ENCODE peak calls at places on chromosomes 1 and 21, in four cellular contexts. R is T follicular helper cell; U is HS-27A; M is stimulated activated CD4-positive, alpha-beta T cell treated with anti-CD3 and anti-CD28 coated beads, Interleukin-4, amount 100 ng/mL, for 1 hour. D is an unnamed sample.

GRCh38 chr1:50972766-50973165 is 2.7 kb downstream of the CDKN2C start:
- DNase-seq in M (no peak), R (no peak), U (no peak), D (no peak)

GRCh38 chr1:212483154-212483505 is 50.4 kb downstream of the NENF start:
- DNase-seq in R (no peak), M (no peak), U (no peak), D (no peak)

GRCh38 chr1:89633745-89634625 is 1.1 kb downstream of the LRRC8C start:
- DNase-seq in M (peak; percentile 23), R (no peak), U (peak; percentile 26), D (no peak)

GRCh38 chr1:117657031-117657430 is 51.2 kb downstream of the TENT5C start:
- DNase-seq in R (peak; percentile 16), M (no peak), U (peak; percentile 42), D (no peak)

GRCh38 chr21:42155045-42155855 is 63.7 kb upstream of the ABCG1 start:
- DNase-seq in M (no peak), U (no peak), R (no peak), D (peak; percentile 22)

GRCh38 chr1:36814774-36815173 is 219.5 kb downstream of the GRIK3 start:
- DNase-seq in U (no peak), R (no peak), M (no peak), D (no peak)

GRCh38 chr21:26079376-26079775 is 91.2 kb downstream of the APP start:
- DNase-seq in R (no peak), M (no peak), U (peak; percentile 29), D (no peak)

GRCh38 chr21:35399706-35400105 is 350.6 kb upstream of the RUNX1 start:
- DNase-seq in U (no peak), M (no peak), R (no peak), D (no peak)

GRCh38 chr1:226100436-226101347 is 38.2 kb downstream of the H3-3A start:
- DNase-seq in R (peak; percentile 17), U (no peak), M (peak; percentile 57), D (no peak)

GRCh38 chr1:208089971-208090755 is 154.0 kb downstream of the PLXNA2 start:
- DNase-seq in M (no peak), U (no peak), R (no peak), D (no peak)

GRCh38 chr21:36441715-36442114 is 38.2 kb downstream of the CLDN14 start:
- DNase-seq in R (no peak), M (no peak), U (no peak), D (no peak)

GRCh38 chr1:11473635-11474034 is 5.3 kb upstream of the DISP3 start:
- DNase-seq in U (no peak), M (peak; percentile 8), R (no peak), D (no peak)

GRCh38 chr1:93577536-93578432 is 103.9 kb downstream of the BCAR3 start:
- DNase-seq in R (no peak), U (no peak), M (no peak), D (no peak)

GRCh38 chr21:43864806-43865470 is at the start of gene AGPAT3:
- DNase-seq in R (no peak), U (no peak), M (peak; percentile 50), D (no peak)

GRCh38 chr1:33098371-33098770 is 17.4 kb downstream of the AZIN2 start:
- DNase-seq in R (no peak), U (no peak), M (no peak), D (no peak)

GRCh38 chr1:33348676-33349080 is 27.8 kb upstream of the A3GALT2 start:
- DNase-seq in U (no peak), R (no peak), M (peak; percentile 34), D (no peak)

GRCh38 chr1:59814180-59814900 is 409 bp upstream of the HOOK1 start:
- DNase-seq in U (no peak), R (peak; percentile 86), M (peak; percentile 83), D (peak; percentile 61)

GRCh38 chr1:112444269-112444668 is 48.3 kb downstream of the CTTNBP2NL start:
- DNase-seq in R (no peak), M (no peak), U (peak; percentile 27), D (no peak)

GRCh38 chr1:46180082-46180616 is 3.9 kb upstream of the P3R3URF start:
- DNase-seq in M (no peak), R (no peak), U (no peak), D (no peak)

GRCh38 chr1:162387226-162388082 is 5.9 kb downstream of the C1orf226 start:
- DNase-seq in M (no peak), U (no peak), R (no peak), D (no peak)

D was measured in natural killer cell.